ENCODE peak calls at places on chromosomes 11 and 22, in seven cellular contexts. X is SHP77; M is sciatic nerve; D is neural crest cell; S is stimulated activated CD8-positive, alpha-beta memory T cell treated with anti-CD3 and anti-CD28 coated beads, Interleukin-7, amount 100 ng/mL, for 4 hours; Z is mammary epithelial cell; N is heart right ventricle. T is an unnamed sample.

GRCh38 chr22:24134090-24134846 is 47.0 kb upstream of the SUSD2 start:
- DNase-seq in S (peak), N (peak), Z (no peak), M (peak), X (no peak), D (peak), T (no peak)

GRCh38 chr11:93039841-93040240 is 70.4 kb downstream of the MTNR1B start:
- DNase-seq in M (no peak), D (no peak), S (no peak), X (no peak), N (no peak), Z (peak), T (no peak)

GRCh38 chr22:37178350-37179125 is 9.5 kb downstream of the C1QTNF6 start:
- DNase-seq in X (no peak), D (no peak), S (no peak), N (no peak), Z (no peak), M (peak), T (no peak)

GRCh38 chr11:88799749-88800500 is 265.9 kb downstream of the GRM5 start:
- DNase-seq in D (no peak), N (no peak), X (no peak), M (no peak), S (no peak), Z (no peak), T (no peak)

GRCh38 chr22:24926428-24926725 is 20.1 kb downstream of the LHFPL7 start:
- DNase-seq in S (no peak), D (no peak), Z (no peak), X (no peak), N (no peak), M (no peak), T (no peak)

GRCh38 chr22:47940211-47940610 is 1177.8 kb downstream of the TBC1D22A start:
- DNase-seq in Z (no peak), N (no peak), D (no peak), S (no peak), X (no peak), M (no peak), T (no peak)

GRCh38 chr11:2665747-2666710 is 33.8 kb downstream of the KCNQ1OT1 start:
- DNase-seq in N (no peak), X (no peak), Z (no peak), D (no peak), S (no peak), M (no peak), T (no peak)

GRCh38 chr22:49373801-49374226 is 453.9 kb downstream of the BRD1 start:
- DNase-seq in S (no peak), Z (no peak), M (no peak), D (no peak), X (peak), N (no peak), T (no peak)

GRCh38 chr22:19042285-19043110 is 79.7 kb downstream of the DGCR2 start:
- DNase-seq in S (no peak), N (no peak), Z (no peak), D (no peak), M (peak), X (no peak), T (no peak)

GRCh38 chr11:125886997-125887372 is 483 bp upstream of the HYLS1 start:
- DNase-seq in S (no peak), Z (peak), X (no peak), M (peak), N (peak), D (no peak), T (no peak)

GRCh38 chr11:11057472-11057854 is 199.6 kb upstream of the ZBED5 start:
- DNase-seq in X (no peak), M (no peak), Z (peak), D (no peak), S (no peak), N (no peak), T (no peak)

GRCh38 chr11:116122697-116123472 is 618.7 kb upstream of the CADM1 start:
- DNase-seq in X (no peak), M (no peak), N (no peak), S (no peak), D (no peak), Z (no peak), T (no peak)

GRCh38 chr11:96113100-96113710 is 189.3 kb upstream of the MTMR2 start:
- DNase-seq in X (no peak), D (no peak), S (no peak), M (no peak), N (no peak), Z (no peak), T (no peak)

GRCh38 chr11:75547617-75548054 is 14.4 kb upstream of the SERPINH1 start:
- DNase-seq in X (peak), N (peak), M (peak), Z (no peak), S (no peak), D (peak), T (peak)

GRCh38 chr22:50683086-50683993 is 10.7 kb downstream of the SHANK3 start:
- DNase-seq in D (no peak), M (peak), N (no peak), S (no peak), Z (no peak), X (no peak), T (no peak)

GRCh38 chr11:69637956-69638871 is 2.7 kb upstream of the CCND1 start:
- DNase-seq in N (peak), M (peak), S (no peak), D (peak), X (no peak), Z (peak), T (peak)

GRCh38 chr11:64219755-64220154 is 6.2 kb downstream of the TRPT1 start:
- DNase-seq in S (no peak), M (no peak), Z (no peak), N (no peak), X (no peak), D (no peak), T (no peak)

GRCh38 chr22:20316217-20316843 is 3.5 kb downstream of the DGCR6L start:
- DNase-seq in Z (no peak), S (no peak), X (no peak), D (no peak), N (no peak), M (peak), T (no peak)

GRCh38 chr11:103480421-103480820 is 371.2 kb downstream of the DYNC2H1 start:
- DNase-seq in S (no peak), Z (no peak), M (no peak), N (no peak), D (no peak), X (no peak), T (no peak)

GRCh38 chr22:48758021-48758561 is 1069.6 kb downstream of the BRD1 start:
- DNase-seq in D (no peak), M (peak), X (peak), N (no peak), Z (no peak), S (no peak), T (no peak)

GRCh38 chr22:48278620-48279464 is 1516.4 kb downstream of the TBC1D22A start:
- DNase-seq in D (no peak), Z (no peak), X (no peak), N (no peak), S (no peak), M (no peak), T (no peak)

GRCh38 chr11:73625690-73626318 is 20.6 kb upstream of the PLEKHB1 start:
- DNase-seq in S (peak), N (peak), X (peak), D (peak), M (peak), Z (peak), T (peak)

GRCh38 chr22:48950151-48950915 is 877.3 kb downstream of the BRD1 start:
- DNase-seq in N (no peak), X (no peak), D (no peak), Z (no peak), S (no peak), M (peak), T (no peak)

GRCh38 chr11:47483408-47483807 is 34.5 kb upstream of the RAPSN start:
- DNase-seq in X (no peak), M (no peak), D (no peak), S (no peak), N (no peak), Z (no peak), T (no peak)

GRCh38 chr11:65403607-65404121 is 17.2 kb downstream of the FRMD8 start:
- DNase-seq in D (no peak), S (no peak), Z (no peak), X (no peak), N (no peak), M (no peak), T (no peak)

GRCh38 chr22:31091106-31091975 is 10.2 kb downstream of the SMTN start:
- DNase-seq in S (no peak), D (no peak), M (no peak), X (no peak), N (peak), Z (no peak), T (no peak)

GRCh38 chr11:60609632-60610031 is 89.8 kb upstream of the MS4A8 start:
- DNase-seq in X (no peak), D (no peak), S (no peak), M (no peak), N (no peak), Z (no peak), T (no peak)

GRCh38 chr11:112776834-112777793 is 184.1 kb upstream of the NCAM1 start:
- DNase-seq in N (no peak), Z (no peak), S (no peak), D (no peak), M (no peak), X (no peak), T (no peak)

GRCh38 chr11:2347449-2347848 is 29.7 kb upstream of the CD81 start:
- DNase-seq in X (no peak), S (no peak), Z (no peak), D (no peak), M (no peak), N (no peak), T (no peak)

GRCh38 chr11:28106351-28107043 is 1.5 kb downstream of the KIF18A start:
- DNase-seq in Z (no peak), N (no peak), X (no peak), M (no peak), S (no peak), D (no peak), T (no peak)

GRCh38 chr11:102762414-102762813 is 18.0 kb downstream of the MMP10 start:
- DNase-seq in N (no peak), M (no peak), D (no peak), Z (peak), S (no peak), X (no peak), T (no peak)

GRCh38 chr11:21965221-21965620 is 227.7 kb upstream of the ANO5 start:
- DNase-seq in S (no peak), Z (no peak), N (no peak), M (no peak), D (no peak), X (no peak), T (no peak)

GRCh38 chr22:46347646-46348045 is 12.1 kb downstream of the TRMU start:
- DNase-seq in D (no peak), S (no peak), Z (no peak), X (no peak), M (no peak), N (no peak), T (no peak)

GRCh38 chr11:45405916-45406670 is 120.0 kb upstream of the SYT13 start:
- DNase-seq in Z (no peak), M (no peak), X (no peak), S (no peak), D (no peak), N (no peak), T (no peak)